ENCODE peak calls at places on chromosomes 6 and 20, in eight cellular contexts. G is GM23338, K is Peyer's patch, J is astrocyte, W is left ventricle myocardium inferior, M is MM.1S, P is esophagus squamous epithelium, R is HCT116. S is an unnamed sample.

GRCh38 chr6:81401970-81402690 is 350.4 kb downstream of the TENT5A start:
- DNase-seq in G (no peak), K (no peak), J (peak; percentile 87), W (no peak), M (no peak), P (no peak), R (no peak), S (no peak)

GRCh38 chr6:15441215-15441868 is 195.5 kb downstream of the JARID2 start:
- DNase-seq in G (peak; percentile 78), K (peak; percentile 33), J (peak; percentile 40), W (no peak), M (peak; percentile 52), P (no peak), R (peak; percentile 19), S (peak; percentile 6)

GRCh38 chr6:56863366-56863765 is 91.5 kb upstream of the BEND6 start:
- DNase-seq in G (no peak), K (no peak), J (peak; percentile 67), W (no peak), M (no peak), P (no peak), R (no peak), S (no peak)

GRCh38 chr20:46130534-46130933 is 12.4 kb downstream of the CD40 start:
- DNase-seq in G (no peak), K (no peak), J (no peak), W (no peak), M (no peak), P (no peak), R (no peak), S (no peak)

GRCh38 chr6:4727671-4728435 is 48.4 kb upstream of the CDYL start:
- DNase-seq in G (peak; percentile 31), K (no peak), J (peak; percentile 12), W (no peak), M (peak; percentile 76), P (no peak), R (no peak), S (no peak)

GRCh38 chr6:81086931-81087330 is 665.5 kb downstream of the TENT5A start:
- DNase-seq in G (no peak), K (no peak), J (no peak), W (no peak), M (no peak), P (no peak), R (no peak), S (no peak)

GRCh38 chr6:144675231-144675861 is 390.2 kb downstream of the UTRN start:
- DNase-seq in G (no peak), K (no peak), J (peak; percentile 81), W (no peak), M (peak; percentile 75), P (no peak), R (no peak), S (no peak)

GRCh38 chr20:31956556-31957220 is 4.8 kb upstream of the PDRG1 start:
- DNase-seq in G (no peak), K (no peak), J (no peak), W (no peak), M (no peak), P (no peak), R (no peak), S (no peak)

GRCh38 chr6:12968290-12968689 is 251.7 kb downstream of the PHACTR1 start:
- DNase-seq in G (no peak), K (no peak), J (no peak), W (no peak), M (no peak), P (no peak), R (no peak), S (no peak)

GRCh38 chr20:10404959-10405530 is 29.0 kb downstream of the MKKS start:
- DNase-seq in G (no peak), K (no peak), J (no peak), W (no peak), M (no peak), P (no peak), R (no peak), S (no peak)

GRCh38 chr6:83117802-83118201 is 50.3 kb downstream of the DOP1A start:
- DNase-seq in G (no peak), K (no peak), J (no peak), W (no peak), M (no peak), P (no peak), R (no peak), S (no peak)

GRCh38 chr6:154931741-154932424 is 63.2 kb upstream of the TIAM2 start:
- DNase-seq in G (peak; percentile 67), K (no peak), J (peak; percentile 42), W (no peak), M (no peak), P (no peak), R (no peak), S (no peak)

GRCh38 chr6:34341481-34341971 is 50.9 kb downstream of the NUDT3 start:
- DNase-seq in G (no peak), K (no peak), J (peak; percentile 67), W (no peak), M (no peak), P (no peak), R (no peak), S (no peak)

GRCh38 chr6:34343823-34344222 is 48.6 kb downstream of the NUDT3 start:
- DNase-seq in G (no peak), K (no peak), J (no peak), W (no peak), M (no peak), P (no peak), R (no peak), S (no peak)

GRCh38 chr6:34340394-34340793 is 52.1 kb downstream of the NUDT3 start:
- DNase-seq in G (no peak), K (no peak), J (no peak), W (no peak), M (no peak), P (no peak), R (no peak), S (no peak)

GRCh38 chr6:34340906-34341480 is 51.5 kb downstream of the NUDT3 start:
- DNase-seq in G (no peak), K (no peak), J (no peak), W (no peak), M (no peak), P (no peak), R (no peak), S (no peak)

DNA sequence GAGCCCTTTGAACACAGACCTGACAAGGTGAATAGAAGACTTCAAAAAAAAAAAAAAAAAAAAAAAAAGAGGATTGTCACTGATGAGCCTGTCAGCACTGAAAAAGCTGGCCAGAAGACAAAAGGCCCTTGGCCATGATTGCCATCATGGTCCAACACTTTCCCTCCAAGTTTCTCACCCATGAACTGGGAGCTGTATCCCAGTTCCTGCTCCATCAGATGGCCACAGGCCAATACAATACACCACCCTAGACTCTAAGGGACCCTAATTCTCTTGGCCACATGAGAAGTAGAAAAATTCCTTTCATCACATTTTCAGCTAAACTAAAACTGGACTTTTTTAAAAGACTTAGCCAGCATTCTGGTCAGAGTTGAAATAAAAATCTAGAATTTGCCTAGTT is 50.2 kb downstream of the NUDT3 start:
- DNase-seq in G (no peak), K (no peak), J (no peak), W (no peak), M (no peak), P (no peak), R (no peak), S (no peak)
- H3K4me1 ChIP-seq in G (peaks cover 7% of the 10 kb centered on the region), K (no peaks in the 10 kb centered on the region), J (peaks cover 8% of the 10 kb centered on the region), W (peaks cover 79% of the 10 kb centered on the region), M (peaks cover 12% of the 10 kb centered on the region), P (peaks cover 65% of the 10 kb centered on the region), R (peaks cover 7% of the 10 kb centered on the region), S (peaks cover 65% of the 10 kb centered on the region)

GRCh38 chr6:139164001-139164400 is 29.1 kb downstream of the HECA start:
- DNase-seq in G (peak; percentile 54), K (no peak), J (no peak), W (no peak), M (no peak), P (no peak), R (no peak), S (no peak)
- TF ChIP-seq CTCF in G (peak; percentile 33), K (no peak), J (no peak), W (no peak), M (no peak), P (no peak), R (peak; percentile 14), S (no peak)

DNA sequence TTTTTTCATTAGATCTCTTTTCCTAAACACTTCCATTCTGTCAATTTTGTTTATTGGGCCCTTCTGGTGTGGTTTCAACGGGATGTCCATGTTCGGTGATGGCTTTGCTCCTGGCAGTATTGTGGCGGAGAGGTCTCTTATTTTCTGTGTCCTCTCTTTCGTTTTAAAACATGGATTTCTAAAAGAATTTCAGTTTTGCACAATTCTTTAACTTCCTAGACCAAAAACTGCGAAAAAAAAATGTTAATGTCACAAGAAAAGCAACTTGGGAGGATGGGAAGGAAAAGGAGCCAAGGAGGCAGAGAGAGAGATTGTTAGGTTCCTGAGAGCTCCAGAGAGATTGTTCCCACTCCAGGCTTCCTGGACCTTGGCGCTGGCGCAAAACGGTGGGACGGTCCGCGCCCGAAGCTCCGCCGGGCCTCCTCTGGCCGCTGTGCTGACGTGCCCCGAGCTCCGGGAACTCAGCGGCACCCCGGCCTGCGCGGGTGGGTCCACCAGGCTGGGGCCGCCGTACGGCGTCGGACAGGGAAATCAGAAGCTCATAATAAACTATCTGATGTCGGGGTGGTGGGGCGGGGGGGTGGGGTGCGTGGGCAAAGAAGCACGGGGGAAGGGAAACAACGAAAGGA is 887 bp upstream of the OLIG3 start:
- DNase-seq in G (peak; percentile 53), K (no peak), J (no peak), W (no peak), M (no peak), P (no peak), R (no peak), S (no peak)
- H3K27me3 ChIP-seq in G (peaks cover 100% of the 10 kb centered on the region), K (peaks cover 76% of the 10 kb centered on the region), J (peaks cover 92% of the 10 kb centered on the region), W (peaks cover 100% of the 10 kb centered on the region), M (peaks cover 43% of the 10 kb centered on the region), P (peaks cover 100% of the 10 kb centered on the region), R (peaks cover 8% of the 10 kb centered on the region), S (peaks cover 40% of the 10 kb centered on the region)

GRCh38 chr6:32562931-32563330 is 26.7 kb downstream of the HLA-DRB1 start:
- DNase-seq in G (no peak), K (no peak), J (no peak), W (no peak), M (no peak), P (no peak), R (no peak), S (no peak)

GRCh38 chr6:32568561-32568960 is 21.1 kb downstream of the HLA-DRB1 start:
- DNase-seq in G (no peak), K (no peak), J (no peak), W (no peak), M (no peak), P (no peak), R (no peak), S (no peak)

GRCh38 chr6:32570363-32570905 is 19.2 kb downstream of the HLA-DRB1 start:
- DNase-seq in G (no peak), K (no peak), J (no peak), W (no peak), M (no peak), P (no peak), R (no peak), S (no peak)

GRCh38 chr6:32565511-32565910 is 24.1 kb downstream of the HLA-DRB1 start:
- DNase-seq in G (no peak), K (no peak), J (no peak), W (no peak), M (no peak), P (no peak), R (no peak), S (no peak)

DNA sequence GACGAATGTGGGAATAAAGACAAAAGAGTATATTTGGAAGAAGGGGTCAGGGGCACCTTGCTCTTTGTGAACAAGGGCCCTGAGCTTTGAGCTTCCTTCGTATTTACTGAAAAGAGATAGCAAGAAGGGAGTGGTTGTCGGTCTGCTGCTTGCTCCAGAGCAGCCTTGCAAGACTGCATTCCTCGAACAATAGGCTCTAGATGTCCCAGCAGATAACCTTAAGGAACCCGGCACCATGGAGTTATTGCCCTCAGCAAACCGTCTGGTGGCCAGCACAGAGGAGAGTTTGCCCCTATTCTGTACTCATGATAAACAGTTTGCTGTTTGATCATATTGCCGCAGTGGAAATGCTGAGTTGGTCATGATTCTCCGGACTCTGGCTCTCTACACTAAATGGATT is 22.7 kb downstream of the HLA-DRB1 start:
- DNase-seq in G (no peak), K (no peak), J (no peak), W (no peak), M (no peak), P (no peak), R (no peak), S (no peak)
- H3K4me1 ChIP-seq in G (no peaks in the 10 kb centered on the region), K (no peaks in the 10 kb centered on the region), J (no peaks in the 10 kb centered on the region), W (no peaks in the 10 kb centered on the region), M (no peaks in the 10 kb centered on the region), P (no peaks in the 10 kb centered on the region), R (no peaks in the 10 kb centered on the region), S (no peaks in the 10 kb centered on the region)

S was measured in thoracic aorta.